ENCODE peak calls at places on chromosome 5, in five cellular contexts. A, L, Q, B and U are unnamed samples.

GRCh38 chr5:169494383-169495251 is 89.0 kb upstream of the SPDL1 start:
- DNase-seq in A (no peak), L (no peak), Q (no peak), B (no peak), U (peak; percentile 20)

GRCh38 chr5:94197970-94198369 is 420.4 kb downstream of the KIAA0825 start:
- DNase-seq in A (no peak), L (no peak), Q (peak; percentile 48), B (no peak), U (no peak)

GRCh38 chr5:157108961-157109360 is at the start of gene HAVCR2:
- DNase-seq in A (no peak), L (peak; percentile 71), Q (no peak), B (no peak), U (no peak)

GRCh38 chr5:26388946-26389345 is 649.4 kb downstream of the CDH9 start:
- DNase-seq in A (no peak), L (no peak), Q (no peak), B (no peak), U (peak; percentile 0)

GRCh38 chr5:172545291-172545761 is 91.0 kb upstream of the SH3PXD2B start:
- DNase-seq in A (no peak), L (peak; percentile 13), Q (no peak), B (no peak), U (no peak)

GRCh38 chr5:36640949-36641348 is 34.5 kb downstream of the SLC1A3 start:
- DNase-seq in A (no peak), L (no peak), Q (no peak), B (no peak), U (no peak)

GRCh38 chr5:151030377-151030776 is 10.0 kb downstream of the GPX3 start:
- DNase-seq in A (peak; percentile 55), L (no peak), Q (no peak), B (no peak), U (no peak)

GRCh38 chr5:67160985-67161384 is 35.6 kb downstream of the CD180 start:
- DNase-seq in A (peak; percentile 83), L (peak; percentile 72), Q (peak; percentile 15), B (no peak), U (peak; percentile 56)

GRCh38 chr5:142478116-142478515 is 153.3 kb upstream of the SPRY4 start:
- DNase-seq in A (no peak), L (no peak), Q (no peak), B (no peak), U (no peak)

GRCh38 chr5:66134407-66134843 is 9.7 kb upstream of the SREK1 start:
- DNase-seq in A (no peak), L (no peak), Q (no peak), B (no peak), U (no peak)

GRCh38 chr5:59917121-59917520 is 23.6 kb upstream of the PDE4D start:
- DNase-seq in A (no peak), L (no peak), Q (peak; percentile 20), B (no peak), U (peak; percentile 3)

GRCh38 chr5:123813937-123814624 is 302.1 kb downstream of the CSNK1G3 start:
- DNase-seq in A (no peak), L (no peak), Q (peak; percentile 93), B (peak; percentile 82), U (peak; percentile 59)

GRCh38 chr5:169225830-169226356 is 75.0 kb downstream of the SLIT3 start:
- DNase-seq in A (no peak), L (no peak), Q (no peak), B (no peak), U (no peak)

GRCh38 chr5:61401726-61402125 is 69.7 kb downstream of the ZSWIM6 start:
- DNase-seq in A (peak; percentile 37), L (no peak), Q (peak; percentile 57), B (no peak), U (peak; percentile 23)

GRCh38 chr5:31531888-31532710 is at the start of the genes C5orf22 and DROSHA:
- DNase-seq in A (peak; percentile 94), L (peak; percentile 96), Q (peak; percentile 98), B (peak; percentile 94), U (peak; percentile 94)

GRCh38 chr5:143800715-143801114 is 11.2 kb upstream of the HMHB1 start:
- DNase-seq in A (no peak), L (no peak), Q (no peak), B (no peak), U (no peak)

GRCh38 chr5:107594253-107595045 is 76.3 kb downstream of the EFNA5 start:
- DNase-seq in A (no peak), L (no peak), Q (no peak), B (no peak), U (no peak)

GRCh38 chr5:112491257-112491656 is 72.2 kb upstream of the EPB41L4A start:
- DNase-seq in A (no peak), L (no peak), Q (peak; percentile 3), B (no peak), U (peak; percentile 30)

GRCh38 chr5:37005252-37005651 is 128.7 kb downstream of the NIPBL start:
- DNase-seq in A (peak; percentile 12), L (no peak), Q (peak; percentile 67), B (no peak), U (peak; percentile 22)

GRCh38 chr5:142960309-142960696 is 190.1 kb downstream of the ARHGAP26 start:
- DNase-seq in A (no peak), L (no peak), Q (peak; percentile 91), B (peak; percentile 94), U (peak; percentile 87)

GRCh38 chr5:119078071-119078846 is 7.4 kb downstream of the DMXL1 start:
- DNase-seq in A (no peak), L (no peak), Q (no peak), B (no peak), U (no peak)

GRCh38 chr5:168477060-168477459 is 9.2 kb upstream of the RARS1 start:
- DNase-seq in A (peak; percentile 42), L (no peak), Q (peak; percentile 51), B (no peak), U (peak; percentile 61)

GRCh38 chr5:123116063-123116462 is 27.0 kb downstream of the PRDM6 start:
- DNase-seq in A (peak; percentile 18), L (no peak), Q (peak; percentile 38), B (no peak), U (no peak)

GRCh38 chr5:77449981-77450380 is 42.1 kb downstream of the WDR41 start:
- DNase-seq in A (no peak), L (no peak), Q (no peak), B (no peak), U (no peak)

GRCh38 chr5:160213537-160213936 is 15.8 kb upstream of the FABP6 start:
- DNase-seq in A (no peak), L (no peak), Q (no peak), B (no peak), U (peak; percentile 66)

GRCh38 chr5:16964821-16965220 is 28.7 kb upstream of the MYO10 start:
- DNase-seq in A (no peak), L (no peak), Q (peak; percentile 40), B (no peak), U (peak; percentile 52)

GRCh38 chr5:116520706-116521105 is 53.9 kb downstream of the SEMA6A start:
- DNase-seq in A (no peak), L (no peak), Q (no peak), B (no peak), U (no peak)

GRCh38 chr5:99900302-99900811 is 634.8 kb upstream of the FAM174A start:
- DNase-seq in A (no peak), L (no peak), Q (no peak), B (no peak), U (peak; percentile 2)

GRCh38 chr5:78912085-78912771 is 72.9 kb downstream of the ARSB start:
- DNase-seq in A (no peak), L (no peak), Q (no peak), B (no peak), U (no peak)

GRCh38 chr5:157870837-157871834 is 12.2 kb upstream of the CLINT1 start:
- DNase-seq in A (peak; percentile 29), L (no peak), Q (peak; percentile 56), B (peak; percentile 94), U (peak; percentile 52)